ENCODE peak calls at places on chromosome 12, in five cellular contexts. V is HCT116, X is K562, K is HepG2, D is SK-N-SH. U is an unnamed sample.

GRCh38 chr12:109870648-109871047 is 9.7 kb downstream of the GLTP start:
- DNase-seq in V (no peak), X (no peak), K (no peak), D (no peak), U (no peak)

GRCh38 chr12:67039995-67040860 is 228.9 kb upstream of the CAND1 start:
- DNase-seq in V (no peak), X (no peak), K (no peak), D (no peak), U (no peak)

GRCh38 chr12:132591107-132591935 is 19.1 kb downstream of the LRCOL1 start:
- DNase-seq in V (no peak), X (no peak), K (no peak), D (no peak), U (no peak)

GRCh38 chr12:67482751-67483661 is 165.5 kb upstream of the DYRK2 start:
- DNase-seq in V (no peak), X (no peak), K (no peak), D (peak), U (peak)

GRCh38 chr12:120538281-120539156 is 4.4 kb downstream of the RNF10 start:
- DNase-seq in V (no peak), X (no peak), K (peak), D (peak), U (no peak)

GRCh38 chr12:128810182-128811127 is 13.3 kb downstream of the SLC15A4 start:
- DNase-seq in V (no peak), X (no peak), K (no peak), D (peak), U (peak)

GRCh38 chr12:55707841-55708694 is at the start of gene ITGA7:
- DNase-seq in V (no peak), X (peak), K (no peak), D (peak), U (no peak)

GRCh38 chr12:122523280-122523679 is 3.5 kb downstream of the RSRC2 start:
- DNase-seq in V (no peak), X (no peak), K (peak), D (no peak), U (no peak)

GRCh38 chr12:45331552-45331951 is 115.7 kb downstream of the ANO6 start:
- DNase-seq in V (no peak), X (no peak), K (no peak), D (no peak), U (no peak)

GRCh38 chr12:121626853-121627623 is 708 bp downstream of the ORAI1 start:
- DNase-seq in V (no peak), X (peak), K (peak), D (peak), U (no peak)

GRCh38 chr12:85784096-85784720 is 52.0 kb downstream of the RASSF9 start:
- DNase-seq in V (peak), X (no peak), K (no peak), D (no peak), U (no peak)

GRCh38 chr12:131499160-131499863 is 211.6 kb upstream of the SFSWAP start:
- DNase-seq in V (no peak), X (no peak), K (no peak), D (no peak), U (no peak)

GRCh38 chr12:11499802-11500201 is 104.4 kb upstream of the PRB2 start:
- DNase-seq in V (no peak), X (no peak), K (no peak), D (no peak), U (no peak)

GRCh38 chr12:75656650-75657049 is 145.2 kb upstream of the KRR1 start:
- DNase-seq in V (peak), X (no peak), K (peak), D (no peak), U (no peak)

GRCh38 chr12:119720349-119720748 is 52.4 kb downstream of the PRKAB1 start:
- DNase-seq in V (no peak), X (no peak), K (no peak), D (no peak), U (no peak)

GRCh38 chr12:109277899-109278762 is 31.0 kb downstream of the FOXN4 start:
- DNase-seq in V (no peak), X (no peak), K (peak), D (no peak), U (no peak)

GRCh38 chr12:101491325-101491724 is 16.2 kb downstream of the SPIC start:
- DNase-seq in V (no peak), X (no peak), K (no peak), D (no peak), U (no peak)

GRCh38 chr12:133129368-133130037 is 571 bp downstream of the ZNF891 start:
- DNase-seq in V (no peak), X (no peak), K (peak), D (no peak), U (no peak)

GRCh38 chr12:1201886-1202285 is 210.9 kb downstream of the ERC1 start:
- DNase-seq in V (no peak), X (no peak), K (no peak), D (no peak), U (no peak)

GRCh38 chr12:11787437-11787836 is 138.0 kb downstream of the ETV6 start:
- DNase-seq in V (no peak), X (no peak), K (no peak), D (no peak), U (no peak)

GRCh38 chr12:58254463-58254862 is 313.1 kb downstream of the ATP23 start:
- DNase-seq in V (no peak), X (no peak), K (no peak), D (no peak), U (no peak)

GRCh38 chr12:68497702-68498101 is 113.0 kb upstream of the RAP1B start:
- DNase-seq in V (peak), X (no peak), K (no peak), D (no peak), U (peak)

GRCh38 chr12:2336409-2336829 is 283.6 kb downstream of the CACNA1C start:
- DNase-seq in V (peak), X (peak), K (no peak), D (no peak), U (peak)

GRCh38 chr12:91965781-91966180 is 179.9 kb downstream of the BTG1 start:
- DNase-seq in V (no peak), X (no peak), K (no peak), D (no peak), U (no peak)

GRCh38 chr12:71840226-71840847 is 778 bp downstream of the TBC1D15 start:
- DNase-seq in V (peak), X (peak), K (peak), D (peak), U (no peak)
- TF ChIP-seq ZBTB33 in V (no peak), X (no peak), K (no peak), D (no peak), U (no peak)

GRCh38 chr12:95204141-95204866 is 13.0 kb downstream of the FGD6 start:
- DNase-seq in V (peak), X (peak), K (no peak), D (no peak), U (no peak)
- TF ChIP-seq ZBTB33 in V (no peak), X (no peak), K (peak), D (no peak), U (no peak)

GRCh38 chr12:53803194-53803593 is 51.4 kb upstream of the CISTR start:
- DNase-seq in V (no peak), X (no peak), K (no peak), D (no peak), U (no peak)

GRCh38 chr12:53805801-53806200 is 54.0 kb upstream of the CISTR start:
- DNase-seq in V (no peak), X (no peak), K (no peak), D (no peak), U (no peak)

GRCh38 chr12:53805067-53805466 is 53.3 kb upstream of the CISTR start:
- DNase-seq in V (no peak), X (no peak), K (no peak), D (no peak), U (no peak)

GRCh38 chr12:53803703-53804102 is 51.9 kb upstream of the CISTR start:
- DNase-seq in V (no peak), X (no peak), K (no peak), D (no peak), U (no peak)

GRCh38 chr12:53804429-53804828 is 52.6 kb upstream of the CISTR start:
- DNase-seq in V (no peak), X (no peak), K (no peak), D (no peak), U (no peak)
- TF ChIP-seq ZBTB33 in V (no peak), X (no peak), K (no peak), D (no peak), U (no peak)

GRCh38 chr12:26896913-26897312 is 40.9 kb downstream of the INTS13 start:
- DNase-seq in V (no peak), X (no peak), K (no peak), D (no peak), U (no peak)
- TF ChIP-seq ZBTB33 in V (no peak), X (no peak), K (no peak), D (no peak), U (no peak)

GRCh38 chr12:95470300-95470699 is 3.7 kb upstream of the METAP2 start:
- DNase-seq in V (peak), X (no peak), K (no peak), D (no peak), U (no peak)
- TF ChIP-seq ZBTB33 in V (no peak), X (no peak), K (no peak), D (no peak), U (no peak)

GRCh38 chr12:130201037-130201436 is 38.8 kb downstream of the FZD10 start:
- DNase-seq in V (no peak), X (no peak), K (no peak), D (no peak), U (no peak)
- TF ChIP-seq ZBTB33 in V (no peak), X (no peak), K (no peak), D (no peak), U (no peak)

U was measured in GM12878.